ENCODE peak calls at places on chromosomes 12 and 14, in six cellular contexts. T is amniotic stem cell; U is SHP77; Q is activated CD8-positive, alpha-beta T cell treated with anti-CD3 and anti-CD28 coated beads, Interleukin-2, amount 10 ng/mL, durations not matched to agents 7 days and 5 days; Y is iris pigment epithelial cell; D is T-helper 9 cell. M is an unnamed sample.
A peak's percentile ranks its signal among the peaks of the same experiment; 100 is the strongest.

GRCh38 chr12:2944401-2945047 is 14.7 kb upstream of the TEAD4 start:
- DNase-seq in T (no peak), U (peak; percentile 4), Q (peak; percentile 72), Y (peak; percentile 21), D (peak; percentile 23), M (peak; percentile 79)

GRCh38 chr12:8664228-8664963 is 1.8 kb upstream of the MFAP5 start:
- DNase-seq in T (no peak), U (no peak), Q (no peak), Y (no peak), D (no peak), M (no peak)

GRCh38 chr12:7190268-7191055 is 976 bp downstream of the PEX5 start:
- DNase-seq in T (no peak), U (no peak), Q (no peak), Y (peak; percentile 18), D (no peak), M (no peak)

GRCh38 chr14:52121441-52121840 is 52.6 kb upstream of the NID2 start:
- DNase-seq in T (no peak), U (no peak), Q (no peak), Y (no peak), D (no peak), M (no peak)

GRCh38 chr14:102588821-102589220 is 3.6 kb upstream of the RCOR1 start:
- DNase-seq in T (no peak), U (no peak), Q (no peak), Y (no peak), D (no peak), M (no peak)

GRCh38 chr14:68824517-68825347 is 31.9 kb upstream of the ZFP36L1 start:
- DNase-seq in T (peak; percentile 37), U (peak; percentile 88), Q (no peak), Y (peak; percentile 67), D (peak; percentile 34), M (peak; percentile 48)

GRCh38 chr14:92945959-92946846 is 23.3 kb downstream of the CHGA start:
- DNase-seq in T (no peak), U (peak; percentile 89), Q (no peak), Y (peak; percentile 69), D (no peak), M (no peak)

GRCh38 chr12:55068416-55069010 is 48.7 kb downstream of the NEUROD4 start:
- DNase-seq in T (peak; percentile 20), U (peak; percentile 60), Q (peak; percentile 38), Y (peak; percentile 60), D (no peak), M (peak; percentile 25)

GRCh38 chr14:53715390-53715730 is 241.3 kb downstream of the BMP4 start:
- DNase-seq in T (peak; percentile 14), U (no peak), Q (no peak), Y (peak; percentile 63), D (no peak), M (no peak)

GRCh38 chr14:104801284-104802119 is 601 bp downstream of the ZBTB42 start:
- DNase-seq in T (no peak), U (no peak), Q (no peak), Y (no peak), D (no peak), M (no peak)

GRCh38 chr12:109879332-109880048 is 851 bp downstream of the GLTP start:
- DNase-seq in T (no peak), U (no peak), Q (no peak), Y (peak; percentile 9), D (no peak), M (peak; percentile 30)

GRCh38 chr14:61652526-61653262 is 42.6 kb upstream of the HIF1A start:
- DNase-seq in T (no peak), U (no peak), Q (no peak), Y (no peak), D (no peak), M (no peak)

GRCh38 chr12:110916295-110916875 is 4.0 kb downstream of the MYL2 start:
- DNase-seq in T (no peak), U (no peak), Q (no peak), Y (peak; percentile 57), D (no peak), M (no peak)

GRCh38 chr14:81519200-81519998 is 14.3 kb downstream of the SEL1L start:
- DNase-seq in T (no peak), U (no peak), Q (peak; percentile 41), Y (peak; percentile 33), D (no peak), M (no peak)

GRCh38 chr12:56154246-56154771 is 1.9 kb downstream of the MYL6B start:
- DNase-seq in T (no peak), U (no peak), Q (no peak), Y (no peak), D (no peak), M (no peak)

GRCh38 chr14:74882103-74882920 is 596 bp downstream of the DLST start:
- DNase-seq in T (peak; percentile 34), U (no peak), Q (peak; percentile 60), Y (peak; percentile 74), D (peak; percentile 45), M (peak; percentile 72)

GRCh38 chr12:100897240-100897639 is 102.7 kb downstream of the ANO4 start:
- DNase-seq in T (no peak), U (no peak), Q (no peak), Y (no peak), D (no peak), M (no peak)

GRCh38 chr12:59086124-59086523 is 165.8 kb upstream of the LRIG3 start:
- DNase-seq in T (no peak), U (peak; percentile 84), Q (no peak), Y (no peak), D (no peak), M (no peak)